ENCODE peak calls at places on chromosomes 6 and 20, in eight cellular contexts. D is NCI-H345; L is A549; O is HL-60; U is aorta; X is IMR-90; E is CD8-positive, alpha-beta memory T cell; Z is fibroblast of mammary gland. W is an unnamed sample.

GRCh38 chr20:34271961-34272360 is 30.7 kb downstream of the ASIP start:
- DNase-seq in D (no peak), L (no peak), O (no peak), U (no peak), X (peak), E (no peak), Z (peak), W (no peak)

GRCh38 chr6:107698146-107698545 is 126.0 kb downstream of the SCML4 start:
- DNase-seq in D (no peak), L (no peak), O (no peak), U (no peak), X (peak), E (no peak), Z (peak), W (no peak)

GRCh38 chr20:58251979-58252591 is 23.6 kb upstream of the ANKRD60 start:
- DNase-seq in D (no peak), L (peak), O (no peak), U (no peak), X (peak), E (no peak), Z (peak), W (no peak)

GRCh38 chr6:159043986-159044385 is 805 bp downstream of the TAGAP start:
- DNase-seq in D (no peak), L (no peak), O (peak), U (no peak), X (no peak), E (no peak), Z (no peak), W (no peak)

GRCh38 chr6:3001773-3002293 is 2.1 kb downstream of the NQO2 start:
- DNase-seq in D (no peak), L (peak), O (peak), U (no peak), X (peak), E (no peak), Z (peak), W (no peak)

GRCh38 chr20:40962733-40963504 is 65.7 kb upstream of the TOP1 start:
- DNase-seq in D (peak), L (peak), O (peak), U (peak), X (peak), E (peak), Z (peak), W (peak)

GRCh38 chr6:112282217-112282616 is 27.9 kb upstream of the LAMA4 start:
- DNase-seq in D (no peak), L (peak), O (no peak), U (no peak), X (peak), E (no peak), Z (peak), W (peak)

GRCh38 chr20:39716796-39717341 is 754.7 kb downstream of the DHX35 start:
- DNase-seq in D (no peak), L (no peak), O (no peak), U (no peak), X (no peak), E (no peak), Z (peak), W (no peak)

GRCh38 chr6:35496036-35496850 is 636 bp downstream of the TEAD3 start:
- DNase-seq in D (no peak), L (no peak), O (no peak), U (peak), X (no peak), E (no peak), Z (no peak), W (no peak)

GRCh38 chr6:3294921-3295871 is 36.4 kb downstream of the PSMG4 start:
- DNase-seq in D (no peak), L (peak), O (no peak), U (peak), X (no peak), E (no peak), Z (no peak), W (no peak)

GRCh38 chr6:138666636-138667035 is 106.9 kb upstream of the CCDC28A start:
- DNase-seq in D (no peak), L (no peak), O (no peak), U (no peak), X (peak), E (no peak), Z (no peak), W (no peak)

GRCh38 chr20:47336013-47336754 is 20.3 kb downstream of the ZMYND8 start:
- DNase-seq in D (no peak), L (no peak), O (no peak), U (no peak), X (peak), E (no peak), Z (peak), W (no peak)